ENCODE peak calls at places on chromosomes 1 and 21, in seven cellular contexts. E is prostate gland, Y is ovary, T is RWPE2, Q is breast epithelium, J is heart right ventricle, D is OCI-LY7. L is an unnamed sample. For H3K4me1, the result is how much of the 10 kb centered on the place peaks cover.

GRCh38 chr1:89536555-89537393 is 12.1 kb downstream of the LRRC8B start:
- DNase-seq in D (no peak), Q (no peak), J (no peak), E (no peak), T (no peak), Y (no peak), L (no peak)

GRCh38 chr1:166974647-166975345 is 544 bp downstream of the ILDR2 start:
- DNase-seq in Q (no peak), E (no peak), T (no peak), Y (no peak), J (no peak), D (peak), L (peak)

GRCh38 chr1:236354330-236355147 is 39.5 kb upstream of the EDARADD start:
- DNase-seq in Q (no peak), J (no peak), E (no peak), T (no peak), Y (no peak), D (no peak), L (no peak)

GRCh38 chr1:162214202-162214601 is 144.7 kb downstream of the NOS1AP start:
- DNase-seq in E (no peak), D (no peak), T (no peak), Q (no peak), J (no peak), Y (no peak), L (no peak)

GRCh38 chr1:8889925-8890785 is 11.7 kb upstream of the ENO1 start:
- DNase-seq in Y (peak), Q (peak), E (peak), T (peak), J (peak), D (no peak), L (peak)

GRCh38 chr1:151508721-151509292 is 2.4 kb upstream of the CGN start:
- DNase-seq in J (no peak), Q (peak), T (no peak), E (no peak), Y (no peak), D (no peak), L (no peak)

GRCh38 chr1:54854376-54855020 is 32.5 kb downstream of the DHCR24 start:
- DNase-seq in J (no peak), E (no peak), Q (no peak), T (no peak), Y (no peak), D (no peak), L (no peak)

GRCh38 chr1:171877711-171878110 is 36.4 kb downstream of the DNM3 start:
- DNase-seq in E (no peak), Q (no peak), T (no peak), D (no peak), J (no peak), Y (no peak), L (no peak)

GRCh38 chr1:40762144-40762923 is 21.3 kb upstream of the KCNQ4 start:
- DNase-seq in Q (no peak), J (no peak), D (no peak), T (no peak), E (no peak), Y (no peak), L (no peak)

GRCh38 chr1:161260939-161261858 is 2.7 kb downstream of the PCP4L1 start:
- DNase-seq in J (no peak), D (peak), Y (no peak), Q (no peak), T (no peak), E (peak), L (no peak)

GRCh38 chr1:75672108-75672507 is 52.4 kb upstream of the ACADM start:
- DNase-seq in J (no peak), D (no peak), Y (no peak), T (no peak), Q (no peak), E (no peak), L (no peak)

GRCh38 chr1:54290443-54291184 is 90.6 kb downstream of the MRPL37 start:
- DNase-seq in D (no peak), Q (no peak), E (peak), Y (no peak), T (no peak), J (no peak), L (no peak)

GRCh38 chr21:40616377-40616704 is 230.6 kb downstream of the DSCAM start:
- DNase-seq in D (no peak), E (no peak), T (no peak), Q (no peak), Y (no peak), J (no peak), L (no peak)

GRCh38 chr21:44626673-44627143 is at the start of gene KRTAP10-9:
- DNase-seq in J (no peak), T (no peak), E (no peak), D (no peak), Q (no peak), Y (no peak), L (peak)

GRCh38 chr1:179230721-179231120 is 1.2 kb upstream of the ABL2 start:
- DNase-seq in D (no peak), E (no peak), J (no peak), Y (no peak), T (no peak), Q (no peak), L (no peak)

GRCh38 chr1:212951058-212951923 is 950 bp downstream of the VASH2 start:
- DNase-seq in T (no peak), J (no peak), E (no peak), Y (no peak), Q (no peak), D (no peak), L (no peak)

GRCh38 chr1:64483711-64484454 is 14.0 kb downstream of the CACHD1 start:
- DNase-seq in J (no peak), D (no peak), Y (no peak), E (no peak), Q (no peak), T (no peak), L (peak)

GRCh38 chr1:14583788-14584187 is 14.7 kb upstream of the KAZN start:
- DNase-seq in D (no peak), Y (no peak), E (no peak), J (no peak), Q (no peak), T (no peak), L (no peak)

GRCh38 chr1:39250460-39251240 is 46.2 kb downstream of the MACF1 start:
- DNase-seq in D (no peak), T (no peak), Y (no peak), J (no peak), Q (no peak), E (no peak), L (no peak)

GRCh38 chr1:111603979-111604378 is 15.6 kb upstream of the RAP1A start:
- DNase-seq in J (no peak), Q (no peak), Y (no peak), E (no peak), T (no peak), D (peak), L (no peak)

GRCh38 chr1:240287722-240288121 is 196.0 kb downstream of the FMN2 start:
- DNase-seq in T (no peak), J (no peak), Y (no peak), D (no peak), E (no peak), Q (no peak), L (no peak)

GRCh38 chr1:85616011-85616705 is 35.6 kb downstream of the CCN1 start:
- DNase-seq in E (no peak), Q (no peak), Y (no peak), J (no peak), D (no peak), T (no peak), L (peak)

GRCh38 chr1:219703240-219703639 is 90.3 kb upstream of the ZC3H11B start:
- DNase-seq in T (no peak), J (no peak), Q (no peak), Y (no peak), E (no peak), D (no peak), L (no peak)

GRCh38 chr1:46735708-46736324 is 16.9 kb upstream of the EFCAB14 start:
- DNase-seq in D (peak), Q (no peak), E (no peak), T (no peak), J (peak), Y (no peak), L (peak)
- TF ChIP-seq CTCF in D (peak), Q (no peak), E (no peak), T (peak), J (peak), Y (no peak), L (no peak)

GRCh38 chr1:193703655-193704054 is 517.2 kb upstream of the B3GALT2 start:
- DNase-seq in J (no peak), Y (no peak), E (no peak), D (no peak), T (no peak), Q (no peak), L (no peak)
- H3K4me1 ChIP-seq in J (under half), Y (under half), E (under half), D (under half), T (under half), Q (under half), L (under half)

GRCh38 chr1:30650038-30650958 is 73.1 kb downstream of the MATN1 start:
- DNase-seq in E (no peak), Q (no peak), T (no peak), Y (no peak), J (no peak), D (no peak), L (no peak)
- H3K27ac ChIP-seq in E (peak), Q (no peak), T (peak), Y (no peak), J (no peak), D (no peak), L (no peak)

GRCh38 chr1:59901770-59902388 is 24.7 kb downstream of the CYP2J2 start:
- DNase-seq in E (no peak), Q (no peak), D (no peak), Y (no peak), T (no peak), J (no peak), L (no peak)

GRCh38 chr1:59898927-59899326 is 27.6 kb downstream of the CYP2J2 start:
- DNase-seq in T (no peak), Q (no peak), J (no peak), E (no peak), Y (no peak), D (no peak), L (no peak)

GRCh38 chr1:59908084-59908483 is 18.5 kb downstream of the CYP2J2 start:
- DNase-seq in Y (no peak), E (no peak), D (no peak), Q (no peak), T (no peak), J (no peak), L (no peak)

GRCh38 chr1:59900640-59901039 is 25.9 kb downstream of the CYP2J2 start:
- DNase-seq in T (no peak), J (no peak), Q (no peak), D (no peak), E (no peak), Y (no peak), L (no peak)

DNA sequence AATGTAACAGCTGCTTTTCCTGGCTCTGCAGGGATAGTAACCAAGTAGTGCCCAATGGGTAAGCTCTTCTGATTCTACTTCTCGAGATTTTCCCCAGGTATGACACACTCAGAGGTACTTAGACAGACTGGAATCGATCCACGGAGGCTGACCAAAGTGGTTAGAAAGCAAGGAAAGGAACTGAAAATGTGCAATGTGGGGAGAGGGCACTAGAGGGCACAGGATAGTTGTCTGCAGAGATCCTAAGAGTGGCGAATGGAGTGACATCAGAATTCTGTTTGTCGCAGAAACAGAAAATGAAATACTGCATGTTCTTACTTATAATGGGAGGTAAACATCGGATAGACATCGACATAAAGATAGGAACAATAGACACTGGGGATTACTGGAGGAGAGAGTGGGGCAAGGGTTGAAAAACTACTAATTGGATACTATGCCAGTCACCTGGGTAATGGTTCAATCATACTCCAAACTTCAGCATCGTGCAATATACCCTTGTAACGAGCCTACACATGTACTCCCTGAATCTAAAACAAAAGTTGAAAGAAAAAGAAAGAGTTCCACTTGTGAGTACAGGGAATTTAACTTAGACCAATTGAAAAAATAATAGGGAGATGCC is 23.3 kb downstream of the CYP2J2 start:
- DNase-seq in T (no peak), Y (no peak), Q (no peak), J (no peak), D (no peak), E (no peak), L (peak)
- TF ChIP-seq CTCF in T (peak), Y (no peak), Q (peak), J (peak), D (peak), E (no peak), L (no peak)

GRCh38 chr21:45877160-45877438 is 104.5 kb upstream of the COL6A1 start:
- DNase-seq in Y (no peak), Q (no peak), T (no peak), D (no peak), J (no peak), E (no peak), L (no peak)

GRCh38 chr21:45876381-45877159 is 105.0 kb upstream of the COL6A1 start:
- DNase-seq in J (no peak), Q (no peak), E (no peak), T (peak), D (no peak), Y (no peak), L (no peak)

GRCh38 chr21:45875416-45875760 is 106.2 kb upstream of the COL6A1 start:
- DNase-seq in T (no peak), E (no peak), Q (no peak), J (no peak), D (no peak), Y (no peak), L (no peak)

GRCh38 chr21:45874716-45875415 is 106.7 kb upstream of the COL6A1 start:
- DNase-seq in Q (no peak), T (peak), D (no peak), J (no peak), Y (peak), E (no peak), L (no peak)

DNA sequence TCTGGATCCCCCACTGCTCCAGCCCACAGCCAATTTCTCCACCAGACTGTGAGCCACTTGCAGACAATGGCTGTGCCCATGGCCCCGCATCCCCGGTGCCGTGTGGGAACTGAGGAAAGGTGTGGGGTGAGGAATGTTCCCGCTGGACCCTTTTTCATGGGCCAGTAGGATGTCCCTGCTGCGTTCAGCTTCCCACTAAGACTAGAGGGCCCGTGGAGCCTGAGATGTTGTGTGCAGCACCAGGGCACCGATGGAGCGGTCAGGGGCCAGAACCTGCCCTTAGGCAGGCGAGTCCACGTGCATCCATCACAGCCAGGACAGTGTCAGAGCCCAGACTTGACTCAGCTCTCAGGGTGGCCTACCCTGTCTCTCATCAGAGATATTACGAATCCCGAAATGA is 105.7 kb upstream of the COL6A1 start:
- DNase-seq in Q (no peak), T (peak), D (no peak), E (no peak), Y (peak), J (no peak), L (no peak)
- H3K4me1 ChIP-seq in Q (under half), T (under half), D (under half), E (under half), Y (under half), J (under half), L (under half)

DNA sequence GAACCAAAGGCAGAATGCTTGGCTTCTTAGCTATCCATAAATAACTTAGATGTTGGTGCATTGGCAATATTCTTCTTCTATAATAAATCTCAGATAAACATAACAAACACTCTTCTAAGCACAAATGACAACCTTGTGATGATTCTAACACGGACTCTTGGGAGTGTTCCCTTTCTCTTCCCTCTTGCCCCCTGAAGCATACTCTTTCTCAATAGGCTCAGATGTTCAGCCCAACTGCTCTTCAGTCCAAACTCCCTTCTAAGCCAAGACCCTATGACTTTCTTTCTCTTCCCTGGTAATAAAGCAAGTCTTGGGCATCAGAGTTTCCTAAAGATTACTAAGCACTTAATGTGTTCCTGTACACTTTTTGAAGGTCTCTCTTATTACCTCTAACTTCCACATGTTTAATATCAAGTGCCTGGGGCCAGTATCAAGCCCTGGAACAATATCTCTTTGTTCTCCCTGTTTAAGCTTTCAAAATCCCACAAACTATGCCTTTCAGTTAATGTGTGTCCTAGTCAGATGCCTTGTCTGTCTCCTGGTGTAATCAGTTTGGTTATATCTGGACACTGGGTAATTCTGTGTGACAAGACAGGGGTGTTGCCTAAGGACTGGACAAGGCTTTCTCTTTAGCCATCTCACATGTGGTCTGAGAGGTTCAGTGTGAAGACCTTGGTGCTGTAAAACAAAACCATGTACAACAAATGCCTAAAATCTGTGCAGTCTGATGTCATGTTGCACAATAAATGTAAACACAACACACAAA is 92.9 kb upstream of the IVNS1ABP start:
- DNase-seq in T (no peak), Q (no peak), E (no peak), D (no peak), J (no peak), Y (no peak), L (no peak)
- H3K27ac ChIP-seq in T (no peak), Q (peak), E (no peak), D (no peak), J (no peak), Y (no peak), L (no peak)

GRCh38 chr1:32729254-32730046 is 26.9 kb upstream of the SYNC start:
- DNase-seq in J (no peak), Q (no peak), Y (no peak), T (no peak), E (no peak), D (no peak), L (peak)
- TF ChIP-seq CTCF in J (no peak), Q (no peak), Y (no peak), T (no peak), E (no peak), D (no peak), L (no peak)

GRCh38 chr1:203278885-203279406 is 26.4 kb upstream of the BTG2 start:
- DNase-seq in D (peak), T (no peak), J (no peak), Q (no peak), Y (no peak), E (no peak), L (no peak)

GRCh38 chr1:203278087-203278884 is 27.0 kb upstream of the BTG2 start:
- DNase-seq in Y (peak), T (no peak), J (peak), E (peak), Q (peak), D (peak), L (peak)

GRCh38 chr1:203275656-203276272 is 29.6 kb upstream of the BTG2 start:
- DNase-seq in E (no peak), T (no peak), D (peak), J (no peak), Y (no peak), Q (no peak), L (no peak)

GRCh38 chr1:203276408-203276807 is 28.9 kb upstream of the BTG2 start:
- DNase-seq in D (no peak), J (no peak), Q (no peak), E (no peak), Y (no peak), T (no peak), L (no peak)

GRCh38 chr1:203276916-203277535 is 28.3 kb upstream of the BTG2 start:
- DNase-seq in D (peak), Q (peak), Y (peak), E (no peak), T (no peak), J (no peak), L (peak)
- H3K4me1 ChIP-seq in D (half or more), Q (under half), Y (under half), E (under half), T (under half), J (half or more), L (under half)

L was measured in testis.